ENCODE peak calls at places on chromosomes 7 and 10, in five cellular contexts. P is keratinocyte; O is body of pancreas; V is fibroblast of lung; Y is naive thymus-derived CD4-positive, alpha-beta T cell. E is an unnamed sample.

GRCh38 chr7:137747359-137748031 is 99.3 kb downstream of the DGKI start:
- DNase-seq in P (no peak), Y (no peak), O (no peak), V (no peak), E (peak; percentile 39)

GRCh38 chr10:61776615-61777266 is 114.0 kb downstream of the CABCOCO1 start:
- DNase-seq in Y (no peak), V (no peak), P (no peak), O (no peak), E (no peak)

GRCh38 chr7:86485842-86486241 is 157.9 kb upstream of the GRM3 start:
- DNase-seq in P (no peak), Y (no peak), O (no peak), V (no peak), E (no peak)

GRCh38 chr10:132516771-132517725 is 20.5 kb upstream of the INPP5A start:
- DNase-seq in P (no peak), O (peak; percentile 86), V (peak; percentile 96), Y (no peak), E (no peak)

GRCh38 chr7:105196473-105196872 is 182.5 kb downstream of the KMT2E start:
- DNase-seq in V (peak; percentile 24), O (no peak), P (no peak), Y (no peak), E (no peak)

GRCh38 chr7:134327896-134328295 is 11.2 kb upstream of the SLC35B4 start:
- DNase-seq in O (peak; percentile 26), V (peak; percentile 64), P (no peak), Y (peak; percentile 54), E (peak; percentile 76)

GRCh38 chr7:131327049-131327625 is 539 bp upstream of the MKLN1 start:
- DNase-seq in P (no peak), O (no peak), V (peak; percentile 74), Y (peak; percentile 17), E (no peak)

GRCh38 chr7:15015545-15016314 is 113.2 kb upstream of the DGKB start:
- DNase-seq in O (peak; percentile 36), Y (no peak), P (peak; percentile 49), V (peak; percentile 67), E (peak; percentile 66)

GRCh38 chr10:32332299-32332750 is 14.6 kb downstream of the EPC1 start:
- DNase-seq in V (peak; percentile 13), Y (peak; percentile 92), P (no peak), O (peak; percentile 38), E (no peak)

GRCh38 chr7:19376591-19376990 is 231.4 kb upstream of the FERD3L start:
- DNase-seq in P (no peak), Y (no peak), V (peak; percentile 11), O (no peak), E (no peak)

GRCh38 chr10:21496285-21497176 is 29.0 kb downstream of the SKIDA1 start:
- DNase-seq in O (peak; percentile 39), P (no peak), V (peak; percentile 56), Y (peak; percentile 55), E (no peak)

GRCh38 chr7:20350518-20350951 is 19.8 kb downstream of the ITGB8 start:
- DNase-seq in V (no peak), Y (no peak), P (no peak), O (no peak), E (no peak)

GRCh38 chr10:33032354-33033254 is 74.6 kb upstream of the ITGB1 start:
- DNase-seq in Y (no peak), P (peak; percentile 42), O (no peak), V (peak; percentile 68), E (no peak)

GRCh38 chr10:35574924-35575352 is 30.2 kb upstream of the GJD4 start:
- DNase-seq in P (no peak), Y (no peak), O (no peak), V (peak; percentile 78), E (no peak)

GRCh38 chr10:113515521-113516045 is 37.3 kb upstream of the HABP2 start:
- DNase-seq in O (no peak), Y (no peak), V (no peak), P (no peak), E (no peak)

GRCh38 chr7:35717013-35717412 is 22.1 kb upstream of the HERPUD2 start:
- DNase-seq in Y (no peak), V (no peak), O (no peak), P (no peak), E (no peak)

GRCh38 chr7:84700563-84701370 is 486.1 kb downstream of the SEMA3D start:
- DNase-seq in V (peak; percentile 20), Y (no peak), O (no peak), P (no peak), E (no peak)

GRCh38 chr7:107201795-107202450 is 33.1 kb downstream of the HBP1 start:
- DNase-seq in V (peak; percentile 33), Y (peak; percentile 15), P (no peak), O (peak; percentile 77), E (peak; percentile 18)

GRCh38 chr10:106285199-106285598 is 879.3 kb downstream of the SORCS1 start:
- DNase-seq in P (no peak), V (no peak), O (no peak), Y (no peak), E (no peak)

GRCh38 chr7:74084722-74085578 is 1.3 kb downstream of the LIMK1 start:
- DNase-seq in Y (no peak), P (no peak), V (no peak), O (no peak), E (no peak)

GRCh38 chr10:4847580-4848020 is 21.6 kb downstream of the AKR1E2 start:
- DNase-seq in O (no peak), Y (no peak), P (no peak), V (peak; percentile 90), E (no peak)

GRCh38 chr10:133350283-133350949 is 3.2 kb downstream of the PRAP1 start:
- DNase-seq in V (no peak), Y (no peak), O (no peak), P (no peak), E (no peak)

GRCh38 chr10:106519376-106520035 is 645.0 kb downstream of the SORCS1 start:
- DNase-seq in P (no peak), V (no peak), O (no peak), Y (no peak), E (no peak)

GRCh38 chr10:26269754-26270153 is 53.2 kb downstream of the GAD2 start:
- DNase-seq in V (no peak), O (no peak), P (no peak), Y (no peak), E (peak; percentile 27)

GRCh38 chr7:93890041-93890463 is 501 bp downstream of the TFPI2 start:
- DNase-seq in O (peak; percentile 37), V (peak; percentile 60), Y (no peak), P (no peak), E (peak; percentile 41)

GRCh38 chr7:138773817-138774216 is 24.0 kb upstream of the TMEM213 start:
- DNase-seq in P (no peak), V (no peak), Y (no peak), O (no peak), E (no peak)

GRCh38 chr7:41385996-41386395 is 316.9 kb downstream of the INHBA start:
- DNase-seq in Y (no peak), O (no peak), P (peak; percentile 61), V (no peak), E (no peak)

GRCh38 chr7:101162551-101163280 is 2.7 kb downstream of the VGF start:
- DNase-seq in Y (no peak), P (no peak), O (peak; percentile 20), V (peak; percentile 55), E (no peak)

GRCh38 chr7:159205833-159206232 is 61.2 kb upstream of the VIPR2 start:
- DNase-seq in O (no peak), V (no peak), P (no peak), Y (no peak), E (no peak)

GRCh38 chr10:119770928-119771327 is 45.1 kb downstream of the INPP5F start:
- DNase-seq in O (no peak), V (peak; percentile 36), P (no peak), Y (no peak), E (no peak)

GRCh38 chr10:125554016-125554703 is 128.8 kb downstream of the TEX36 start:
- DNase-seq in V (no peak), Y (no peak), O (no peak), P (no peak), E (no peak)
- H3K4me3 ChIP-seq in V (no peak overlapping the region), Y (no peak overlapping the region), O (no peak overlapping the region), P (no peak overlapping the region), E (no peak overlapping the region)

GRCh38 chr7:1152492-1152891 is 7.5 kb downstream of the ZFAND2A start:
- DNase-seq in P (no peak), O (no peak), Y (no peak), V (no peak), E (no peak)

GRCh38 chr7:1154172-1154739 is 5.7 kb downstream of the ZFAND2A start:
- DNase-seq in Y (no peak), O (no peak), P (no peak), V (no peak), E (no peak)

GRCh38 chr7:1151156-1151555 is 8.8 kb downstream of the ZFAND2A start:
- DNase-seq in O (no peak), P (no peak), V (no peak), Y (no peak), E (no peak)

GRCh38 chr7:1150400-1151002 is 9.5 kb downstream of the ZFAND2A start:
- DNase-seq in O (no peak), P (no peak), V (no peak), Y (no peak), E (no peak)

GRCh38 chr7:1151653-1152425 is 8.2 kb downstream of the ZFAND2A start:
- DNase-seq in Y (no peak), O (no peak), V (no peak), P (no peak), E (no peak)
- H3K27ac ChIP-seq in Y (no peak overlapping the region), O (no peak overlapping the region), V (no peak overlapping the region), P (no peak overlapping the region), E (no peak overlapping the region)

GRCh38 chr10:95474228-95475002 is 86.8 kb downstream of the SORBS1 start:
- DNase-seq in P (no peak), V (peak; percentile 77), O (peak; percentile 27), Y (no peak), E (no peak)

GRCh38 chr10:95469251-95469650 is 91.9 kb downstream of the SORBS1 start:
- DNase-seq in P (no peak), O (no peak), V (no peak), Y (no peak), E (no peak)

GRCh38 chr10:95475003-95475383 is 86.2 kb downstream of the SORBS1 start:
- DNase-seq in Y (no peak), O (no peak), V (no peak), P (no peak), E (no peak)

GRCh38 chr10:95469676-95470075 is 91.5 kb downstream of the SORBS1 start:
- DNase-seq in V (no peak), P (no peak), Y (no peak), O (no peak), E (no peak)

GRCh38 chr10:95472304-95473088 is 88.7 kb downstream of the SORBS1 start:
- DNase-seq in V (no peak), O (no peak), Y (no peak), P (no peak), E (no peak)
- H3K4me1 ChIP-seq in V (no peaks in the 10 kb centered on the region), O (peaks cover 76% of the 10 kb centered on the region), Y (no peaks in the 10 kb centered on the region), P (no peaks in the 10 kb centered on the region), E (peaks cover 9% of the 10 kb centered on the region)

GRCh38 chr10:79444243-79445119 is 943 bp downstream of the ZCCHC24 start:
- DNase-seq in Y (peak; percentile 46), O (peak; percentile 68), P (no peak), V (peak; percentile 90), E (no peak)

GRCh38 chr10:79445217-79445707 is at the start of gene ZCCHC24:
- DNase-seq in O (peak; percentile 71), V (no peak), P (no peak), Y (peak; percentile 45), E (no peak)

GRCh38 chr10:79445708-79446450 is 455 bp upstream of the ZCCHC24 start:
- DNase-seq in V (peak; percentile 99), O (peak; percentile 97), P (peak; percentile 61), Y (peak; percentile 92), E (peak; percentile 77)

GRCh38 chr10:79447911-79448731 is 2.7 kb upstream of the ZCCHC24 start:
- DNase-seq in O (no peak), P (no peak), Y (no peak), V (no peak), E (no peak)

GRCh38 chr10:79446451-79447020 is 1.1 kb upstream of the ZCCHC24 start:
- DNase-seq in Y (peak; percentile 46), O (peak; percentile 78), V (peak; percentile 32), P (no peak), E (no peak)
- H3K4me3 ChIP-seq in Y (peak overlapping the region; percentile 78), O (peak overlapping the region; percentile 19), V (peak overlapping the region; percentile 58), P (no peak overlapping the region), E (peak overlapping the region; percentile 43)